ENCODE peak calls at places on chromosome 21, in six cellular contexts. V, J, K, L, C and Q are unnamed samples.

GRCh38 chr21:43971201-43971991 is 40.7 kb upstream of the TRAPPC10 start:
- DNase-seq in J (no peak), C (no peak), V (no peak), L (no peak), K (no peak), Q (peak; percentile 77)

GRCh38 chr21:35854281-35854680 is 206.0 kb downstream of the SETD4 start:
- DNase-seq in J (no peak), V (no peak), L (no peak), K (no peak), C (no peak), Q (no peak)

GRCh38 chr21:36579898-36580297 is 100.0 kb upstream of the CLDN14 start:
- DNase-seq in K (no peak), J (no peak), V (no peak), L (no peak), C (no peak), Q (no peak)

GRCh38 chr21:34037009-34037408 is 36.4 kb upstream of the MRPS6 start:
- DNase-seq in C (no peak), J (no peak), V (no peak), L (no peak), K (no peak), Q (no peak)

GRCh38 chr21:42736646-42737350 is 83.4 kb downstream of the PDE9A start:
- DNase-seq in C (no peak), J (no peak), K (no peak), L (no peak), V (no peak), Q (no peak)

GRCh38 chr21:32569261-32570230 is 15.8 kb downstream of the TCP10L start:
- DNase-seq in K (peak; percentile 79), V (peak; percentile 80), J (peak; percentile 42), L (peak; percentile 58), C (peak; percentile 88), Q (peak; percentile 92)

GRCh38 chr21:44497641-44498243 is 42.3 kb downstream of the KRTAP10-1 start:
- DNase-seq in V (no peak), K (no peak), L (peak; percentile 54), J (no peak), C (peak; percentile 28), Q (peak; percentile 66)

GRCh38 chr21:35713914-35714313 is 346.4 kb downstream of the SETD4 start:
- DNase-seq in V (no peak), K (no peak), C (no peak), J (no peak), L (no peak), Q (no peak)

GRCh38 chr21:29189358-29189757 is 58.9 kb downstream of the MAP3K7CL start:
- DNase-seq in K (peak; percentile 44), L (no peak), C (peak; percentile 59), J (no peak), V (no peak), Q (no peak)

GRCh38 chr21:45404726-45405270 is at the start of gene COL18A1:
- DNase-seq in V (peak; percentile 85), C (peak; percentile 73), K (peak; percentile 42), L (no peak), J (peak; percentile 27), Q (peak; percentile 97)

GRCh38 chr21:15617968-15618367 is 111.8 kb upstream of the USP25 start:
- DNase-seq in K (peak; percentile 21), V (no peak), J (no peak), L (no peak), C (peak; percentile 14), Q (peak; percentile 86)